ENCODE peak calls at places on chromosomes 11 and 22, in five cellular contexts. One of them, this sample, is unnamed.

GRCh38 chr11:68997995-68998348 is 15.1 kb downstream of the MRGPRF start:
- DNase-seq in lower lobe of right lung: no peak
- DNase-seq in progenitor cell of endocrine pancreas: peak; percentile 2
- DNase-seq in AG04450: no peak
- DNase-seq in neural progenitor cell: no peak
- DNase-seq in this sample: no peak

GRCh38 chr11:32131321-32131720 is 40.4 kb downstream of the RCN1 start:
- DNase-seq in lower lobe of right lung: no peak
- DNase-seq in progenitor cell of endocrine pancreas: no peak
- DNase-seq in AG04450: no peak
- DNase-seq in neural progenitor cell: no peak
- DNase-seq in this sample: no peak

GRCh38 chr11:7512525-7513209 is 1.1 kb upstream of the PPFIBP2 start:
- DNase-seq in lower lobe of right lung: peak; percentile 89
- DNase-seq in progenitor cell of endocrine pancreas: no peak
- DNase-seq in AG04450: no peak
- DNase-seq in neural progenitor cell: no peak
- DNase-seq in this sample: no peak

GRCh38 chr11:105177658-105178057 is 38.1 kb upstream of the CARD18 start:
- DNase-seq in lower lobe of right lung: no peak
- DNase-seq in progenitor cell of endocrine pancreas: no peak
- DNase-seq in AG04450: peak; percentile 63
- DNase-seq in neural progenitor cell: no peak
- DNase-seq in this sample: no peak

GRCh38 chr11:118106789-118107335 is 20.1 kb upstream of the SMIM35 start:
- DNase-seq in lower lobe of right lung: no peak
- DNase-seq in progenitor cell of endocrine pancreas: no peak
- DNase-seq in AG04450: no peak
- DNase-seq in neural progenitor cell: no peak
- DNase-seq in this sample: no peak

GRCh38 chr11:94706211-94706610 is 61.9 kb upstream of the AMOTL1 start:
- DNase-seq in lower lobe of right lung: no peak
- DNase-seq in progenitor cell of endocrine pancreas: no peak
- DNase-seq in AG04450: no peak
- DNase-seq in neural progenitor cell: no peak
- DNase-seq in this sample: no peak

GRCh38 chr11:3022300-3022967 is 30.3 kb upstream of the NAP1L4 start:
- DNase-seq in lower lobe of right lung: no peak
- DNase-seq in progenitor cell of endocrine pancreas: no peak
- DNase-seq in AG04450: peak; percentile 20
- DNase-seq in neural progenitor cell: no peak
- DNase-seq in this sample: no peak

GRCh38 chr11:105137286-105137685 is 2.3 kb downstream of the CARD18 start:
- DNase-seq in lower lobe of right lung: no peak
- DNase-seq in progenitor cell of endocrine pancreas: no peak
- DNase-seq in AG04450: no peak
- DNase-seq in neural progenitor cell: no peak
- DNase-seq in this sample: no peak

GRCh38 chr22:47060718-47061117 is 298.3 kb downstream of the TBC1D22A start:
- DNase-seq in lower lobe of right lung: no peak
- DNase-seq in progenitor cell of endocrine pancreas: no peak
- DNase-seq in AG04450: no peak
- DNase-seq in neural progenitor cell: no peak
- DNase-seq in this sample: no peak

GRCh38 chr11:61353109-61354067 is 8.3 kb downstream of the CYB561A3 start:
- DNase-seq in lower lobe of right lung: no peak
- DNase-seq in progenitor cell of endocrine pancreas: no peak
- DNase-seq in AG04450: no peak
- DNase-seq in neural progenitor cell: no peak
- DNase-seq in this sample: no peak

GRCh38 chr22:24437820-24438328 is 10.5 kb downstream of the ADORA2A start:
- DNase-seq in lower lobe of right lung: no peak
- DNase-seq in progenitor cell of endocrine pancreas: no peak
- DNase-seq in AG04450: no peak
- DNase-seq in neural progenitor cell: no peak
- DNase-seq in this sample: no peak
- TF ChIP-seq CTCF in lower lobe of right lung: no peak
- TF ChIP-seq CTCF in progenitor cell of endocrine pancreas: no peak
- TF ChIP-seq CTCF in AG04450: peak; percentile 19
- TF ChIP-seq CTCF in neural progenitor cell: peak; percentile 9
- TF ChIP-seq CTCF in this sample: no peak

DNA sequence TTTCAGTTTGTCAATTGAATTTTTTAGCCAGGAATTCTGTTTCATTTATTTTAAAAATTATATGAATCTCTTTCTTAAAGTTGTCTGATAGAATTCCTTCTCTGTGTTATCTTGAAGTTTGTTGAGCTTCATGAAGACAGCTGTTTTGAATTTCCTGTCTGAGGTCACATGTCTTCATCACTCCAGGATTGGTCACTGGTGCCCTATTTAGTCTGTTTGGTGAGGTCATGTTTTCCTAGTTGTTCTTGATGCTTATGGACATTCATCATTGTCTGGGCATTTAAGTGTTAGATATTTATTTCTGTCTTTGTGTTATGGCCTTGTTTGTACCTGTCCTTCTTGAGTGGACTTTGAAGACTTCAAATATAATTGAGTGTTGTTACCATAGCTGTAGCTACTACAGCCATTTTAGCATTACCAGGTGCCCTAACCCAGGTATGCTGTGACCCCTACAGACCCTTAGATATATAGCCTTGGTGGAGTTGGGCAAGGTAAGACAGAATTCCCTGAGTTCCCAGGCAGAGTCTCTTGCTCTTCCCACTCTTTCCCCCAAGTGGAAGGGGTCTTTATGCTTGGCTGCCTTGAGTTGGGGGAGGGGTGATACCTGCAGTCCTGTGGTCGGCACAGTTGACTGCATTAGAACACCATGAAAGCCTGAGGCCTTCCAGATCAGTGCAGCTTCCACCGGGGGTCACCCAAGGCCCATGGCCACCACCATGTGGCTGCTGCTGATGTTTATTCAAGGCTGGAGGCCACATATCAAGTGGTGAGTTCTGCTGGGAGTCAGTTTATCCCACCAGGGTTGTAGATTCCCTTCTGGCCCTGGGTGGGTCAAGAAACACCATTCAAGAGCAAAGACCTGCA is 229.6 kb downstream of the DYNC2H1 start:
- DNase-seq in lower lobe of right lung: no peak
- DNase-seq in progenitor cell of endocrine pancreas: no peak
- DNase-seq in AG04450: no peak
- DNase-seq in neural progenitor cell: peak; percentile 44
- DNase-seq in this sample: peak; percentile 27
- TF ChIP-seq CTCF in lower lobe of right lung: no peak
- TF ChIP-seq CTCF in progenitor cell of endocrine pancreas: no peak
- TF ChIP-seq CTCF in AG04450: peak; percentile 26
- TF ChIP-seq CTCF in neural progenitor cell: peak; percentile 40
- TF ChIP-seq CTCF in this sample: no peak

GRCh38 chr11:127074151-127074761 is 73.7 kb upstream of the KIRREL3 start:
- DNase-seq in lower lobe of right lung: no peak
- DNase-seq in progenitor cell of endocrine pancreas: no peak
- DNase-seq in AG04450: peak; percentile 26
- DNase-seq in neural progenitor cell: peak; percentile 56
- DNase-seq in this sample: peak; percentile 78
- TF ChIP-seq CTCF in lower lobe of right lung: no peak
- TF ChIP-seq CTCF in progenitor cell of endocrine pancreas: peak; percentile 51
- TF ChIP-seq CTCF in AG04450: peak; percentile 48
- TF ChIP-seq CTCF in neural progenitor cell: peak; percentile 53
- TF ChIP-seq CTCF in this sample: peak; percentile 52

GRCh38 chr11:119309411-119309810 is 7.5 kb downstream of the MCAM start:
- DNase-seq in lower lobe of right lung: no peak
- DNase-seq in progenitor cell of endocrine pancreas: no peak
- DNase-seq in AG04450: no peak
- DNase-seq in neural progenitor cell: no peak
- DNase-seq in this sample: no peak

GRCh38 chr11:119305556-119306372 is 11.2 kb downstream of the MCAM start:
- DNase-seq in lower lobe of right lung: no peak
- DNase-seq in progenitor cell of endocrine pancreas: no peak
- DNase-seq in AG04450: no peak
- DNase-seq in neural progenitor cell: no peak
- DNase-seq in this sample: no peak

GRCh38 chr11:119306373-119306890 is 10.5 kb downstream of the MCAM start:
- DNase-seq in lower lobe of right lung: no peak
- DNase-seq in progenitor cell of endocrine pancreas: no peak
- DNase-seq in AG04450: no peak
- DNase-seq in neural progenitor cell: no peak
- DNase-seq in this sample: no peak

GRCh38 chr11:119307974-119308373 is 9.0 kb downstream of the MCAM start:
- DNase-seq in lower lobe of right lung: no peak
- DNase-seq in progenitor cell of endocrine pancreas: no peak
- DNase-seq in AG04450: no peak
- DNase-seq in neural progenitor cell: no peak
- DNase-seq in this sample: no peak

GRCh38 chr11:119307219-119307618 is 9.7 kb downstream of the MCAM start:
- DNase-seq in lower lobe of right lung: no peak
- DNase-seq in progenitor cell of endocrine pancreas: no peak
- DNase-seq in AG04450: no peak
- DNase-seq in neural progenitor cell: peak; percentile 67
- DNase-seq in this sample: no peak
- TF ChIP-seq CTCF in lower lobe of right lung: no peak
- TF ChIP-seq CTCF in progenitor cell of endocrine pancreas: no peak
- TF ChIP-seq CTCF in AG04450: peak; percentile 13
- TF ChIP-seq CTCF in neural progenitor cell: peak; percentile 53
- TF ChIP-seq CTCF in this sample: no peak

GRCh38 chr11:119803139-119803538 is 74.1 kb upstream of the NECTIN1 start:
- DNase-seq in lower lobe of right lung: peak; percentile 20
- DNase-seq in progenitor cell of endocrine pancreas: no peak
- DNase-seq in AG04450: no peak
- DNase-seq in neural progenitor cell: no peak
- DNase-seq in this sample: peak; percentile 10
- TF ChIP-seq CTCF in lower lobe of right lung: no peak
- TF ChIP-seq CTCF in progenitor cell of endocrine pancreas: peak; percentile 16
- TF ChIP-seq CTCF in AG04450: no peak
- TF ChIP-seq CTCF in neural progenitor cell: no peak
- TF ChIP-seq CTCF in this sample: peak; percentile 12